ENCODE peak calls at places on chromosome 2, in seven cellular contexts. N, O, C, G, I, K and M are unnamed samples.

GRCh38 chr2:207503234-207503633 is 26.5 kb upstream of the CREB1 start:
- DNase-seq in C (no peak), O (no peak), I (no peak), N (peak), G (no peak), K (no peak), M (no peak)

GRCh38 chr2:189641047-189641446 is 20.2 kb upstream of the ASNSD1 start:
- DNase-seq in G (no peak), C (no peak), O (no peak), K (no peak), I (no peak), N (no peak), M (no peak)

GRCh38 chr2:3666613-3666975 is 8.6 kb downstream of the ALLC start:
- DNase-seq in K (no peak), I (no peak), N (no peak), G (no peak), O (no peak), C (no peak), M (no peak)

GRCh38 chr2:127226520-127227263 is 6.6 kb upstream of the CYP27C1 start:
- DNase-seq in N (no peak), C (peak), K (peak), I (no peak), G (no peak), O (peak), M (peak)

GRCh38 chr2:233855345-233855744 is 1.0 kb upstream of the HJURP start:
- DNase-seq in N (no peak), I (no peak), O (no peak), G (no peak), K (no peak), C (no peak), M (no peak)

GRCh38 chr2:18845854-18846253 is 256.5 kb upstream of the NT5C1B start:
- DNase-seq in C (no peak), O (no peak), K (no peak), I (no peak), G (no peak), N (no peak), M (no peak)

GRCh38 chr2:64730551-64731305 is 77.0 kb upstream of the SERTAD2 start:
- DNase-seq in I (no peak), N (no peak), G (peak), K (peak), O (peak), C (no peak), M (no peak)

GRCh38 chr2:24513266-24513665 is 22.2 kb downstream of the NCOA1 start:
- DNase-seq in K (no peak), C (no peak), I (no peak), N (no peak), G (no peak), O (no peak), M (no peak)

GRCh38 chr2:9799729-9800632 is 43.3 kb upstream of the TAF1B start:
- DNase-seq in G (peak), C (peak), O (peak), N (peak), I (peak), K (peak), M (peak)

GRCh38 chr2:208304695-208305094 is 38.6 kb downstream of the PIKFYVE start:
- DNase-seq in N (no peak), C (no peak), O (no peak), K (no peak), G (no peak), I (no peak), M (no peak)

GRCh38 chr2:162318280-162319222 is at the start of gene IFIH1:
- DNase-seq in N (peak), O (peak), G (peak), C (peak), I (no peak), K (peak), M (peak)

GRCh38 chr2:3282056-3282998 is 95.3 kb downstream of the EIPR1 start:
- DNase-seq in N (no peak), G (peak), K (no peak), C (no peak), O (no peak), I (no peak), M (no peak)

GRCh38 chr2:176854878-176855277 is 357.7 kb upstream of the HNRNPA3 start:
- DNase-seq in C (no peak), I (no peak), G (no peak), K (no peak), O (no peak), N (no peak), M (no peak)

GRCh38 chr2:231626449-231626848 is 33.8 kb downstream of the TEX44 start:
- DNase-seq in C (no peak), I (no peak), G (no peak), K (no peak), O (no peak), N (no peak), M (no peak)

GRCh38 chr2:107669335-107669734 is 157.4 kb upstream of the RGPD4 start:
- DNase-seq in O (no peak), K (no peak), N (no peak), I (no peak), G (peak), C (no peak), M (no peak)

GRCh38 chr2:158269143-158269542 is 167.5 kb downstream of the UPP2 start:
- DNase-seq in I (no peak), G (no peak), K (no peak), N (no peak), C (no peak), O (no peak), M (no peak)

GRCh38 chr2:119981896-119982295 is 31.0 kb upstream of the EPB41L5 start:
- DNase-seq in O (peak), G (no peak), I (no peak), N (no peak), C (no peak), K (no peak), M (no peak)

GRCh38 chr2:180038997-180039396 is 31.9 kb upstream of the CWC22 start:
- DNase-seq in K (no peak), N (no peak), C (no peak), G (no peak), O (no peak), I (no peak), M (no peak)

GRCh38 chr2:144132357-144132756 is 387.6 kb downstream of the ZEB2 start:
- DNase-seq in K (no peak), O (no peak), G (no peak), C (no peak), I (no peak), N (no peak), M (no peak)

GRCh38 chr2:113175101-113175628 is 1.4 kb downstream of the PSD4 start:
- DNase-seq in N (no peak), I (no peak), C (no peak), G (no peak), K (peak), O (no peak), M (no peak)

GRCh38 chr2:170292415-170292814 is 114.5 kb downstream of the MYO3B start:
- DNase-seq in K (no peak), N (no peak), G (no peak), O (no peak), I (no peak), C (no peak), M (no peak)

GRCh38 chr2:57371186-57371585 is 675.4 kb upstream of the VRK2 start:
- DNase-seq in K (no peak), N (no peak), O (no peak), C (no peak), G (no peak), I (no peak), M (no peak)

GRCh38 chr2:152924722-152925121 is 206.3 kb downstream of the ARL6IP6 start:
- DNase-seq in K (no peak), N (no peak), O (no peak), C (no peak), I (no peak), G (no peak), M (no peak)

GRCh38 chr2:98012561-98012979 is 16.8 kb upstream of the TMEM131 start:
- DNase-seq in N (no peak), I (no peak), O (no peak), K (peak), G (no peak), C (no peak), M (no peak)

GRCh38 chr2:75054296-75054695 is 95.9 kb downstream of the POLE4 start:
- DNase-seq in K (no peak), N (no peak), O (no peak), C (no peak), G (no peak), I (no peak), M (no peak)

GRCh38 chr2:66438498-66439290 is 3.8 kb downstream of the MEIS1 start:
- DNase-seq in O (no peak), G (no peak), C (no peak), N (no peak), I (no peak), K (no peak), M (no peak)

GRCh38 chr2:12071343-12071742 is 324.9 kb downstream of the LPIN1 start:
- DNase-seq in N (no peak), K (no peak), O (no peak), C (no peak), G (no peak), I (no peak), M (no peak)

GRCh38 chr2:176280156-176280555 is 10.9 kb downstream of the MTX2 start:
- DNase-seq in N (no peak), O (no peak), K (no peak), C (no peak), G (no peak), I (no peak), M (no peak)

GRCh38 chr2:9388950-9389911 is 34.1 kb downstream of the ITGB1BP1 start:
- DNase-seq in K (no peak), O (no peak), C (no peak), I (no peak), N (no peak), G (no peak), M (no peak)

GRCh38 chr2:238493880-238494572 is 67.3 kb downstream of the ASB1 start:
- DNase-seq in O (no peak), N (no peak), C (no peak), I (no peak), K (no peak), G (no peak), M (no peak)

GRCh38 chr2:37809525-37809924 is 115.6 kb upstream of the RMDN2 start:
- DNase-seq in K (no peak), I (no peak), O (no peak), G (peak), N (no peak), C (no peak), M (peak)
- TF ChIP-seq JUND in K (no peak), I (no peak), O (no peak), G (peak), N (no peak), C (no peak), M (no peak)

DNA sequence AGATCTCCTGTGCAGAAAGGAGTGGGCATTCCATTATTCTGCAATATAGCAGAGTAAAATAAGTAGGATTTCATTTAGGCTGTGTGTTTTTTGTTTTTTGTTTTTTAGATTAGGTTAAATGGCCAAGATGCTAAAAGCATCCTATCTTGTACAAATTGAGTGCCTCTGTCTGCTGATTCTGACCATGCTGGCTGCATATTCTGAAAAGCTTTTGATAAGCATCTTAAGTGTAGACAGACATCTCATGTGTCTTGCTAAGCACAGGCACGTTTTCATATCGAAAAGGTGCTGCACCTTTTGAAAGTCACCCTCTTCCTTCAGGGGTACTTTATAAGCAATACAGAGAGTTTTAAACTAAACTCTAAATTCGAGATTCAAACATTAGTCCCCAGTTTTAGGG is 74.0 kb upstream of the BCL11A start:
- DNase-seq in C (no peak), N (no peak), G (no peak), K (no peak), O (no peak), I (no peak), M (no peak)
- TF ChIP-seq JUND in C (no peak), N (no peak), G (no peak), K (no peak), O (no peak), I (no peak), M (no peak)

GRCh38 chr2:194822097-194822496 is 834.9 kb upstream of the SLC39A10 start:
- DNase-seq in N (no peak), G (no peak), K (no peak), O (no peak), I (no peak), C (no peak), M (no peak)
- TF ChIP-seq JUND in N (no peak), G (no peak), K (no peak), O (no peak), I (no peak), C (no peak), M (no peak)

DNA sequence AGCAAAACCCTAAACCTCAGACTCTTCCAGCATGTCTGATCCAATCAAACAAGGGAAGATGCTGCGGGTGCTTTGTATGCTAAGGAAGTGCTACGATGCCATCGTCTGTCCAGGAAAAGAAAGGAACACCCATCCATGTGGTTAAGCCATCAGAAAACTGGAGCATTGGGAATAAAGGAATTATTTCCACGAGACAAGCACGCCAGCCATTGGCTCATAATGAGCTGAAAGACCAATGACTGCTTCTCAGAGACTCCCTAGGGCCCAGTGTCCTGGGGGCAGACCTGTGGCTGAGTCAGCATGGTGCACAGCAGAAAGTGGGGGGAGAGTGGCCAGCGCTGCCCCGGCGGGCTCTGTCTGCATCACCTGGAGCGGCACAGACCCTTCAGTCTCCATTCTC is 66.0 kb upstream of the AFF3 start:
- DNase-seq in N (no peak), G (peak), C (no peak), K (no peak), I (no peak), O (no peak), M (no peak)
- TF ChIP-seq JUND in N (no peak), G (no peak), C (no peak), K (no peak), I (no peak), O (no peak), M (no peak)

GRCh38 chr2:84643991-84644390 is 127.7 kb downstream of the DNAH6 start:
- DNase-seq in G (no peak), I (no peak), K (no peak), C (no peak), N (no peak), O (no peak), M (no peak)
- TF ChIP-seq JUND in G (no peak), I (no peak), K (no peak), C (no peak), N (no peak), O (no peak), M (no peak)

GRCh38 chr2:216316743-216317142 is 55.5 kb downstream of the MARCHF4 start:
- DNase-seq in K (no peak), G (no peak), N (no peak), C (no peak), O (no peak), I (no peak), M (no peak)

GRCh38 chr2:216318470-216318869 is 53.8 kb downstream of the MARCHF4 start:
- DNase-seq in G (no peak), I (no peak), N (no peak), C (no peak), K (no peak), O (no peak), M (no peak)

GRCh38 chr2:216320852-216321251 is 51.4 kb downstream of the MARCHF4 start:
- DNase-seq in N (no peak), I (no peak), K (no peak), O (no peak), C (no peak), G (no peak), M (no peak)

GRCh38 chr2:216317831-216318230 is 54.5 kb downstream of the MARCHF4 start:
- DNase-seq in C (no peak), O (no peak), N (no peak), I (no peak), K (no peak), G (no peak), M (no peak)

DNA sequence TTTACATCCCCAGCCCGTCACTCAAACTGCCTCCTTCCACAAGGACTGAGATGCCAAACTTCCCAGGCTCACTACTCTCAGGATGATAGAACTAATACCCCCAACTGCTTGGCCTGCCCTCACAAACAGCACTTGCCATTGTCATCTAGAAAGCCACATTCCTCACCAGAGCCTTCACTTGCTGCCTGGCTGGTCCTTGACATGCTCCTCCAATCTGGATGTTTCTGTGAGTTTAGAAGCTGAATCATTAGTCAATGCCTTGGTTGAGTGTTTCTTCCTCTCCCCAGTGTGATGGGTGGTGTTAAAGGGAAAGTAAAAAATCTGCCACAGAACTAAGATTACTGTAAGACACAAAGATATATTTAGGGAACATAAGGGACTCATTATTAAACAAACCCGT is 52.5 kb downstream of the MARCHF4 start:
- DNase-seq in G (no peak), C (no peak), N (no peak), I (no peak), K (no peak), O (no peak), M (no peak)
- TF ChIP-seq JUND in G (no peak), C (no peak), N (no peak), I (no peak), K (no peak), O (no peak), M (no peak)